ENCODE peak calls at places on chromosomes 3 and 15, in five cellular contexts. One of them, this sample, is unnamed.

GRCh38 chr3:52210037-52210436 is 12.1 kb downstream of the ALAS1 start:
- DNase-seq in cardiac muscle cell: no peak
- DNase-seq in activated CD8-positive, alpha-beta T cell treated with anti-CD3 and anti-CD28 coated beads for 36 hours: no peak
- DNase-seq in neural progenitor cell: no peak
- DNase-seq in esophagus squamous epithelium: no peak
- DNase-seq in this sample: no peak

GRCh38 chr15:68646751-68647150 is 68.0 kb downstream of the CORO2B start:
- DNase-seq in cardiac muscle cell: no peak
- DNase-seq in activated CD8-positive, alpha-beta T cell treated with anti-CD3 and anti-CD28 coated beads for 36 hours: no peak
- DNase-seq in neural progenitor cell: no peak
- DNase-seq in esophagus squamous epithelium: no peak
- DNase-seq in this sample: no peak

GRCh38 chr3:126848991-126849390 is 133.9 kb upstream of the PLXNA1 start:
- DNase-seq in cardiac muscle cell: no peak
- DNase-seq in activated CD8-positive, alpha-beta T cell treated with anti-CD3 and anti-CD28 coated beads for 36 hours: no peak
- DNase-seq in neural progenitor cell: no peak
- DNase-seq in esophagus squamous epithelium: no peak
- DNase-seq in this sample: no peak

GRCh38 chr3:152113413-152113812 is 155.3 kb upstream of the MBNL1 start:
- DNase-seq in cardiac muscle cell: peak; percentile 40
- DNase-seq in activated CD8-positive, alpha-beta T cell treated with anti-CD3 and anti-CD28 coated beads for 36 hours: no peak
- DNase-seq in neural progenitor cell: no peak
- DNase-seq in esophagus squamous epithelium: no peak
- DNase-seq in this sample: no peak

GRCh38 chr3:158731938-158732855 is at the start of gene RARRES1:
- DNase-seq in cardiac muscle cell: peak; percentile 79
- DNase-seq in activated CD8-positive, alpha-beta T cell treated with anti-CD3 and anti-CD28 coated beads for 36 hours: peak; percentile 63
- DNase-seq in neural progenitor cell: peak; percentile 81
- DNase-seq in esophagus squamous epithelium: no peak
- DNase-seq in this sample: peak; percentile 94

GRCh38 chr3:98599647-98600411 is 6.4 kb upstream of the CPOX start:
- DNase-seq in cardiac muscle cell: no peak
- DNase-seq in activated CD8-positive, alpha-beta T cell treated with anti-CD3 and anti-CD28 coated beads for 36 hours: no peak
- DNase-seq in neural progenitor cell: no peak
- DNase-seq in esophagus squamous epithelium: no peak
- DNase-seq in this sample: no peak

GRCh38 chr3:64094713-64095079 is 71.4 kb upstream of the PSMD6 start:
- DNase-seq in cardiac muscle cell: no peak
- DNase-seq in activated CD8-positive, alpha-beta T cell treated with anti-CD3 and anti-CD28 coated beads for 36 hours: no peak
- DNase-seq in neural progenitor cell: no peak
- DNase-seq in esophagus squamous epithelium: no peak
- DNase-seq in this sample: no peak

GRCh38 chr15:53588773-53589172 is 170.7 kb downstream of the WDR72 start:
- DNase-seq in cardiac muscle cell: no peak
- DNase-seq in activated CD8-positive, alpha-beta T cell treated with anti-CD3 and anti-CD28 coated beads for 36 hours: no peak
- DNase-seq in neural progenitor cell: no peak
- DNase-seq in esophagus squamous epithelium: no peak
- DNase-seq in this sample: no peak

GRCh38 chr3:9595877-9596276 is 42.3 kb upstream of the LHFPL4 start:
- DNase-seq in cardiac muscle cell: no peak
- DNase-seq in activated CD8-positive, alpha-beta T cell treated with anti-CD3 and anti-CD28 coated beads for 36 hours: no peak
- DNase-seq in neural progenitor cell: no peak
- DNase-seq in esophagus squamous epithelium: no peak
- DNase-seq in this sample: peak; percentile 6

GRCh38 chr3:156795890-156796451 is 30.2 kb upstream of the LEKR1 start:
- DNase-seq in cardiac muscle cell: peak; percentile 35
- DNase-seq in activated CD8-positive, alpha-beta T cell treated with anti-CD3 and anti-CD28 coated beads for 36 hours: no peak
- DNase-seq in neural progenitor cell: no peak
- DNase-seq in esophagus squamous epithelium: no peak
- DNase-seq in this sample: no peak

GRCh38 chr3:150180349-150180748 is 209.7 kb upstream of the PFN2 start:
- DNase-seq in cardiac muscle cell: peak; percentile 80
- DNase-seq in activated CD8-positive, alpha-beta T cell treated with anti-CD3 and anti-CD28 coated beads for 36 hours: no peak
- DNase-seq in neural progenitor cell: no peak
- DNase-seq in esophagus squamous epithelium: no peak
- DNase-seq in this sample: no peak

GRCh38 chr3:25493786-25494185 is 65.7 kb downstream of the RARB start:
- DNase-seq in cardiac muscle cell: peak; percentile 86
- DNase-seq in activated CD8-positive, alpha-beta T cell treated with anti-CD3 and anti-CD28 coated beads for 36 hours: no peak
- DNase-seq in neural progenitor cell: no peak
- DNase-seq in esophagus squamous epithelium: no peak
- DNase-seq in this sample: peak; percentile 5

GRCh38 chr3:43753743-43754142 is 63.0 kb downstream of the ABHD5 start:
- DNase-seq in cardiac muscle cell: peak; percentile 30
- DNase-seq in activated CD8-positive, alpha-beta T cell treated with anti-CD3 and anti-CD28 coated beads for 36 hours: no peak
- DNase-seq in neural progenitor cell: no peak
- DNase-seq in esophagus squamous epithelium: no peak
- DNase-seq in this sample: no peak

GRCh38 chr3:36943601-36944000 is 1.3 kb downstream of the TRANK1 start:
- DNase-seq in cardiac muscle cell: no peak
- DNase-seq in activated CD8-positive, alpha-beta T cell treated with anti-CD3 and anti-CD28 coated beads for 36 hours: no peak
- DNase-seq in neural progenitor cell: peak; percentile 32
- DNase-seq in esophagus squamous epithelium: no peak
- DNase-seq in this sample: no peak

GRCh38 chr3:151909720-151910405 is 36.4 kb downstream of the SUCNR1 start:
- DNase-seq in cardiac muscle cell: no peak
- DNase-seq in activated CD8-positive, alpha-beta T cell treated with anti-CD3 and anti-CD28 coated beads for 36 hours: no peak
- DNase-seq in neural progenitor cell: no peak
- DNase-seq in esophagus squamous epithelium: no peak
- DNase-seq in this sample: no peak

GRCh38 chr3:99248130-99248529 is 346.6 kb upstream of the DCBLD2 start:
- DNase-seq in cardiac muscle cell: peak; percentile 26
- DNase-seq in activated CD8-positive, alpha-beta T cell treated with anti-CD3 and anti-CD28 coated beads for 36 hours: no peak
- DNase-seq in neural progenitor cell: no peak
- DNase-seq in esophagus squamous epithelium: no peak
- DNase-seq in this sample: no peak

GRCh38 chr3:74651885-74652284 is 37.4 kb upstream of the CNTN3 start:
- DNase-seq in cardiac muscle cell: no peak
- DNase-seq in activated CD8-positive, alpha-beta T cell treated with anti-CD3 and anti-CD28 coated beads for 36 hours: no peak
- DNase-seq in neural progenitor cell: no peak
- DNase-seq in esophagus squamous epithelium: no peak
- DNase-seq in this sample: no peak

GRCh38 chr15:73928241-73928579 is 1.9 kb downstream of the LOXL1 start:
- DNase-seq in cardiac muscle cell: no peak
- DNase-seq in activated CD8-positive, alpha-beta T cell treated with anti-CD3 and anti-CD28 coated beads for 36 hours: no peak
- DNase-seq in neural progenitor cell: no peak
- DNase-seq in esophagus squamous epithelium: no peak
- DNase-seq in this sample: no peak

GRCh38 chr15:31236184-31237041 is 90.2 kb upstream of the KLF13 start:
- DNase-seq in cardiac muscle cell: peak; percentile 98
- DNase-seq in activated CD8-positive, alpha-beta T cell treated with anti-CD3 and anti-CD28 coated beads for 36 hours: no peak
- DNase-seq in neural progenitor cell: no peak
- DNase-seq in esophagus squamous epithelium: no peak
- DNase-seq in this sample: peak; percentile 20

GRCh38 chr3:185145511-185145910 is 7.3 kb downstream of the C3orf70 start:
- DNase-seq in cardiac muscle cell: no peak
- DNase-seq in activated CD8-positive, alpha-beta T cell treated with anti-CD3 and anti-CD28 coated beads for 36 hours: no peak
- DNase-seq in neural progenitor cell: no peak
- DNase-seq in esophagus squamous epithelium: no peak
- DNase-seq in this sample: no peak

GRCh38 chr3:121698914-121699313 is 38.2 kb upstream of the HCLS1 start:
- DNase-seq in cardiac muscle cell: peak; percentile 26
- DNase-seq in activated CD8-positive, alpha-beta T cell treated with anti-CD3 and anti-CD28 coated beads for 36 hours: no peak
- DNase-seq in neural progenitor cell: no peak
- DNase-seq in esophagus squamous epithelium: no peak
- DNase-seq in this sample: no peak

GRCh38 chr3:111895079-111895478 is 36.0 kb downstream of the PHLDB2 start:
- DNase-seq in cardiac muscle cell: peak; percentile 67
- DNase-seq in activated CD8-positive, alpha-beta T cell treated with anti-CD3 and anti-CD28 coated beads for 36 hours: no peak
- DNase-seq in neural progenitor cell: peak; percentile 46
- DNase-seq in esophagus squamous epithelium: no peak
- DNase-seq in this sample: peak; percentile 12

GRCh38 chr15:45704329-45705249 is 69.8 kb downstream of the SQOR start:
- DNase-seq in cardiac muscle cell: peak; percentile 49
- DNase-seq in activated CD8-positive, alpha-beta T cell treated with anti-CD3 and anti-CD28 coated beads for 36 hours: peak; percentile 17
- DNase-seq in neural progenitor cell: peak; percentile 85
- DNase-seq in esophagus squamous epithelium: no peak
- DNase-seq in this sample: no peak

GRCh38 chr3:119819806-119820205 is 37.9 kb downstream of the NR1I2 start:
- DNase-seq in cardiac muscle cell: no peak
- DNase-seq in activated CD8-positive, alpha-beta T cell treated with anti-CD3 and anti-CD28 coated beads for 36 hours: no peak
- DNase-seq in neural progenitor cell: no peak
- DNase-seq in esophagus squamous epithelium: no peak
- DNase-seq in this sample: no peak

GRCh38 chr3:115695081-115695480 is 71.8 kb downstream of the GAP43 start:
- DNase-seq in cardiac muscle cell: no peak
- DNase-seq in activated CD8-positive, alpha-beta T cell treated with anti-CD3 and anti-CD28 coated beads for 36 hours: no peak
- DNase-seq in neural progenitor cell: no peak
- DNase-seq in esophagus squamous epithelium: no peak
- DNase-seq in this sample: no peak

GRCh38 chr15:59335197-59335786 is 37.4 kb downstream of the MYO1E start:
- DNase-seq in cardiac muscle cell: no peak
- DNase-seq in activated CD8-positive, alpha-beta T cell treated with anti-CD3 and anti-CD28 coated beads for 36 hours: no peak
- DNase-seq in neural progenitor cell: no peak
- DNase-seq in esophagus squamous epithelium: no peak
- DNase-seq in this sample: no peak

GRCh38 chr3:33071181-33071580 is 25.8 kb downstream of the GLB1 start:
- DNase-seq in cardiac muscle cell: no peak
- DNase-seq in activated CD8-positive, alpha-beta T cell treated with anti-CD3 and anti-CD28 coated beads for 36 hours: no peak
- DNase-seq in neural progenitor cell: no peak
- DNase-seq in esophagus squamous epithelium: no peak
- DNase-seq in this sample: no peak

GRCh38 chr3:53890726-53891499 is 746 bp downstream of the SELENOK start:
- DNase-seq in cardiac muscle cell: peak; percentile 37
- DNase-seq in activated CD8-positive, alpha-beta T cell treated with anti-CD3 and anti-CD28 coated beads for 36 hours: peak; percentile 78
- DNase-seq in neural progenitor cell: peak; percentile 63
- DNase-seq in esophagus squamous epithelium: no peak
- DNase-seq in this sample: no peak

GRCh38 chr3:146020969-146021368 is 140.0 kb downstream of the PLOD2 start:
- DNase-seq in cardiac muscle cell: no peak
- DNase-seq in activated CD8-positive, alpha-beta T cell treated with anti-CD3 and anti-CD28 coated beads for 36 hours: no peak
- DNase-seq in neural progenitor cell: peak; percentile 4
- DNase-seq in esophagus squamous epithelium: no peak
- DNase-seq in this sample: no peak

GRCh38 chr15:69307939-69308338 is 9.2 kb downstream of the PAQR5 start:
- DNase-seq in cardiac muscle cell: no peak
- DNase-seq in activated CD8-positive, alpha-beta T cell treated with anti-CD3 and anti-CD28 coated beads for 36 hours: no peak
- DNase-seq in neural progenitor cell: no peak
- DNase-seq in esophagus squamous epithelium: no peak
- DNase-seq in this sample: no peak

GRCh38 chr3:100099621-100100020 is 14.7 kb downstream of the FILIP1L start:
- DNase-seq in cardiac muscle cell: no peak
- DNase-seq in activated CD8-positive, alpha-beta T cell treated with anti-CD3 and anti-CD28 coated beads for 36 hours: no peak
- DNase-seq in neural progenitor cell: no peak
- DNase-seq in esophagus squamous epithelium: no peak
- DNase-seq in this sample: no peak

GRCh38 chr3:22939349-22939748 is 263.8 kb upstream of the UBE2E2 start:
- DNase-seq in cardiac muscle cell: peak; percentile 9
- DNase-seq in activated CD8-positive, alpha-beta T cell treated with anti-CD3 and anti-CD28 coated beads for 36 hours: no peak
- DNase-seq in neural progenitor cell: no peak
- DNase-seq in esophagus squamous epithelium: no peak
- DNase-seq in this sample: no peak

GRCh38 chr3:25664066-25664809 is 469 bp downstream of the TOP2B start:
- DNase-seq in cardiac muscle cell: peak; percentile 59
- DNase-seq in activated CD8-positive, alpha-beta T cell treated with anti-CD3 and anti-CD28 coated beads for 36 hours: peak; percentile 79
- DNase-seq in neural progenitor cell: peak; percentile 81
- DNase-seq in esophagus squamous epithelium: peak; percentile 11
- DNase-seq in this sample: peak; percentile 49

GRCh38 chr3:105967117-105967516 is 98.3 kb upstream of the CBLB start:
- DNase-seq in cardiac muscle cell: peak; percentile 72
- DNase-seq in activated CD8-positive, alpha-beta T cell treated with anti-CD3 and anti-CD28 coated beads for 36 hours: no peak
- DNase-seq in neural progenitor cell: no peak
- DNase-seq in esophagus squamous epithelium: no peak
- DNase-seq in this sample: no peak

DNA sequence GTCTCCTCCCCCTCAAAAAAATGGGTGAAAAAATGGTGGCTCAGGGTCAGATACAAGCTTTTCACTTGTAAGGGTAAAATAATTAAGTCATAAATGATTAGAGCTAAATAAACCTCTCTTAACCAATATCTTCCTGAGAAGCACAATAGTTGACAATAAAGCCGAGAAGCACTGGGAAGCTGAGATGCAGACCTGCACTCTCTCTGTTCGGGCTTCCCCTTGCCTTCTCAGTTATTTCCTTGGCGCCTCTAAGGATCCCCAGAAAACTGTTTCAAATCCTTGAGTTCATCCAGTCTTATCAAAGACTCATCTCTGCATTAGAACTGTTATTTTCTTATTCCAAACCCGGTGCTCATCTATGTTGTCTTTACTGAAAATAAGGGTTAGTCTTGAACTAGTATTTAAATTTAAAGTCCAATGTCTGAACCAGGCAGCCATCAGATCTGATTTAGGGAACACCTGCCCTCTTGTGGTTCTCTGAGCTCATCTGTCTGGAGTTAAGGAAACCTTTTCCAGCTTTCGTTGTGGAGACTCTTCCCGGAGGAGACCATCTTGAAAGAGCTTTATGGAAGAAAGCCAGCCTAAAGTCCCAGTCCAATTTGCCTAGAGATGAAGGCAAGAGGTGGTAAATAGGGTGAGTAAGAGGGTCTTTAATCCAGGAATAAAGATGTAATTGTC is 256.4 kb upstream of the MCTP2 start:
- DNase-seq in cardiac muscle cell: peak; percentile 31
- DNase-seq in activated CD8-positive, alpha-beta T cell treated with anti-CD3 and anti-CD28 coated beads for 36 hours: no peak
- DNase-seq in neural progenitor cell: peak; percentile 75
- DNase-seq in esophagus squamous epithelium: no peak
- DNase-seq in this sample: no peak
- TF ChIP-seq CTCF in cardiac muscle cell: peak; percentile 16
- TF ChIP-seq CTCF in activated CD8-positive, alpha-beta T cell treated with anti-CD3 and anti-CD28 coated beads for 36 hours: no peak
- TF ChIP-seq CTCF in neural progenitor cell: peak; percentile 75
- TF ChIP-seq CTCF in esophagus squamous epithelium: peak; percentile 58
- TF ChIP-seq CTCF in this sample: no peak

GRCh38 chr3:96294143-96294542 is 520.3 kb upstream of the EPHA6 start:
- DNase-seq in cardiac muscle cell: no peak
- DNase-seq in activated CD8-positive, alpha-beta T cell treated with anti-CD3 and anti-CD28 coated beads for 36 hours: no peak
- DNase-seq in neural progenitor cell: no peak
- DNase-seq in esophagus squamous epithelium: no peak
- DNase-seq in this sample: no peak
- TF ChIP-seq CTCF in cardiac muscle cell: no peak
- TF ChIP-seq CTCF in activated CD8-positive, alpha-beta T cell treated with anti-CD3 and anti-CD28 coated beads for 36 hours: no peak
- TF ChIP-seq CTCF in neural progenitor cell: peak; percentile 33
- TF ChIP-seq CTCF in esophagus squamous epithelium: no peak
- TF ChIP-seq CTCF in this sample: no peak

GRCh38 chr3:18872466-18872865 is 275.8 kb upstream of the KCNH8 start:
- DNase-seq in cardiac muscle cell: no peak
- DNase-seq in activated CD8-positive, alpha-beta T cell treated with anti-CD3 and anti-CD28 coated beads for 36 hours: no peak
- DNase-seq in neural progenitor cell: no peak
- DNase-seq in esophagus squamous epithelium: no peak
- DNase-seq in this sample: no peak
- TF ChIP-seq CTCF in cardiac muscle cell: no peak
- TF ChIP-seq CTCF in activated CD8-positive, alpha-beta T cell treated with anti-CD3 and anti-CD28 coated beads for 36 hours: no peak
- TF ChIP-seq CTCF in neural progenitor cell: no peak
- TF ChIP-seq CTCF in esophagus squamous epithelium: no peak
- TF ChIP-seq CTCF in this sample: no peak

GRCh38 chr15:71103102-71103676 is 12.1 kb upstream of the THSD4 start:
- DNase-seq in cardiac muscle cell: peak; percentile 74
- DNase-seq in activated CD8-positive, alpha-beta T cell treated with anti-CD3 and anti-CD28 coated beads for 36 hours: peak; percentile 2
- DNase-seq in neural progenitor cell: peak; percentile 26
- DNase-seq in esophagus squamous epithelium: no peak
- DNase-seq in this sample: peak; percentile 68
- TF ChIP-seq CTCF in cardiac muscle cell: peak; percentile 71
- TF ChIP-seq CTCF in activated CD8-positive, alpha-beta T cell treated with anti-CD3 and anti-CD28 coated beads for 36 hours: no peak
- TF ChIP-seq CTCF in neural progenitor cell: peak; percentile 55
- TF ChIP-seq CTCF in esophagus squamous epithelium: peak; percentile 33
- TF ChIP-seq CTCF in this sample: peak; percentile 56